ENCODE peak calls at places on chromosomes 5 and 9, in ten cellular contexts. W, S, T, Q, B, X, G, L, J and O are unnamed samples.
A peak's percentile ranks its signal among the peaks of the same experiment; 100 is the strongest.

GRCh38 chr5:172235827-172236749 is 42.1 kb downstream of the EFCAB9 start:
- DNase-seq in W (no peak), S (peak; percentile 32), T (no peak), Q (no peak), B (peak; percentile 4), X (no peak), G (peak; percentile 22), L (peak; percentile 22), J (no peak), O (no peak)

GRCh38 chr5:148846930-148847329 is 20.5 kb downstream of the ADRB2 start:
- DNase-seq in W (no peak), S (no peak), T (no peak), Q (no peak), B (no peak), X (no peak), G (no peak), L (peak; percentile 38), J (no peak), O (peak; percentile 64)

GRCh38 chr5:158484246-158484645 is 615.5 kb downstream of the EBF1 start:
- DNase-seq in W (no peak), S (no peak), T (no peak), Q (no peak), B (no peak), X (peak; percentile 75), G (peak; percentile 27), L (no peak), J (no peak), O (no peak)

GRCh38 chr9:20191239-20191840 is 402.5 kb upstream of the SLC24A2 start:
- DNase-seq in W (no peak), S (no peak), T (no peak), Q (no peak), B (no peak), X (no peak), G (no peak), L (no peak), J (no peak), O (no peak)

GRCh38 chr9:73090214-73090613 is 61.5 kb upstream of the ANXA1 start:
- DNase-seq in W (no peak), S (no peak), T (no peak), Q (no peak), B (no peak), X (no peak), G (no peak), L (no peak), J (no peak), O (peak; percentile 30)

GRCh38 chr5:112794410-112794809 is 56.7 kb downstream of the APC start:
- DNase-seq in W (no peak), S (no peak), T (no peak), Q (no peak), B (no peak), X (no peak), G (no peak), L (no peak), J (no peak), O (no peak)

GRCh38 chr9:100426532-100427365 is at the start of gene MSANTD3:
- DNase-seq in W (peak; percentile 68), S (peak; percentile 58), T (peak; percentile 61), Q (peak; percentile 71), B (peak; percentile 63), X (no peak), G (peak; percentile 94), L (peak; percentile 79), J (peak; percentile 79), O (peak; percentile 87)

GRCh38 chr5:33306758-33307157 is 134.0 kb upstream of the TARS1 start:
- DNase-seq in W (no peak), S (no peak), T (no peak), Q (no peak), B (no peak), X (no peak), G (no peak), L (peak; percentile 76), J (no peak), O (no peak)

GRCh38 chr5:63963080-63963735 is 963 bp upstream of the HTR1A start:
- DNase-seq in W (peak; percentile 75), S (peak; percentile 44), T (peak; percentile 61), Q (peak; percentile 56), B (peak; percentile 83), X (peak; percentile 5), G (peak; percentile 46), L (peak; percentile 58), J (no peak), O (peak; percentile 64)

GRCh38 chr9:91534374-91534773 is 110.7 kb upstream of the NFIL3 start:
- DNase-seq in W (no peak), S (no peak), T (no peak), Q (no peak), B (no peak), X (no peak), G (no peak), L (peak; percentile 78), J (no peak), O (peak; percentile 76)

GRCh38 chr5:159174511-159175168 is 34.7 kb downstream of the RNF145 start:
- DNase-seq in W (no peak), S (no peak), T (no peak), Q (no peak), B (peak; percentile 56), X (no peak), G (no peak), L (peak; percentile 63), J (no peak), O (no peak)

GRCh38 chr5:172860520-172861443 is 26.7 kb downstream of the ERGIC1 start:
- DNase-seq in W (no peak), S (no peak), T (no peak), Q (peak; percentile 97), B (peak; percentile 71), X (no peak), G (no peak), L (peak; percentile 61), J (no peak), O (peak; percentile 70)

GRCh38 chr5:35046754-35047153 is 995 bp downstream of the AGXT2 start:
- DNase-seq in W (no peak), S (no peak), T (no peak), Q (no peak), B (peak; percentile 91), X (peak; percentile 94), G (no peak), L (peak; percentile 96), J (no peak), O (peak; percentile 35)

GRCh38 chr5:109529520-109529919 is 119.7 kb upstream of the PJA2 start:
- DNase-seq in W (no peak), S (no peak), T (no peak), Q (peak; percentile 47), B (peak; percentile 72), X (no peak), G (no peak), L (peak; percentile 66), J (no peak), O (peak; percentile 58)

GRCh38 chr5:963673-964531 is 44.7 kb upstream of the NKD2 start:
- DNase-seq in W (peak; percentile 80), S (no peak), T (no peak), Q (no peak), B (peak; percentile 98), X (peak; percentile 76), G (peak; percentile 80), L (peak; percentile 52), J (no peak), O (no peak)

GRCh38 chr5:59483971-59484472 is 409.5 kb downstream of the PDE4D start:
- DNase-seq in W (no peak), S (no peak), T (no peak), Q (no peak), B (peak; percentile 18), X (no peak), G (peak; percentile 26), L (peak; percentile 87), J (no peak), O (peak; percentile 60)

GRCh38 chr5:148179234-148179824 is 11.0 kb downstream of the SPINK14 start:
- DNase-seq in W (peak; percentile 65), S (peak; percentile 18), T (no peak), Q (no peak), B (peak; percentile 82), X (peak; percentile 57), G (peak; percentile 12), L (peak; percentile 56), J (peak; percentile 13), O (peak; percentile 74)

GRCh38 chr5:143737073-143737472 is 74.9 kb upstream of the HMHB1 start:
- DNase-seq in W (no peak), S (no peak), T (no peak), Q (no peak), B (no peak), X (no peak), G (no peak), L (no peak), J (no peak), O (no peak)

DNA sequence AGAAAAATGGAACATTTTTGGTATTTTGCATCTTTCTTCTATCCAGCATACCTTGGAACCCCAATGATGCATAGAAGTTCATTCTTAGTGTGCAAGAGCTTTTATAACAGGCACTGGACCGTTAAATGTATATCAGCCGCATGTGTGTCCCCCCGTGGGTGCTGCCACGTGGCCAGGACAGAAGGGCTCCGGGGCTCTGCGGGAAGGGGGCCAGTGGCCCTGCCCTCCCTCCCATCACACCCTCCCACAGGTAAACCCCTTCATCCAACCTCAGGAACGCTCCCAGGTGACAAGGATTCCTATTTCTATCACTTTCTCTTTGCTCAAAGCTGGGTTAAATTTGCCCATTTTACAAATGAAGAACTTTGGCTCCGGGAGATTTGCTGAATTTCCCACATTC is 393.4 kb upstream of the IRX4 start:
- DNase-seq in W (no peak), S (no peak), T (no peak), Q (no peak), B (no peak), X (no peak), G (no peak), L (no peak), J (no peak), O (no peak)
- TF ChIP-seq CTCF in W (no peak), S (no peak), T (no peak), Q (no peak), B (no peak), X (no peak), G (no peak), L (no peak), J (no peak), O (no peak)

GRCh38 chr9:4939118-4939561 is 45.9 kb upstream of the JAK2 start:
- DNase-seq in W (peak; percentile 89), S (no peak), T (no peak), Q (no peak), B (no peak), X (no peak), G (no peak), L (no peak), J (peak; percentile 67), O (no peak)
- TF ChIP-seq CTCF in W (no peak), S (no peak), T (no peak), Q (no peak), B (no peak), X (no peak), G (no peak), L (no peak), J (no peak), O (no peak)

GRCh38 chr9:138103111-138103823 is 225.7 kb downstream of the CACNA1B start:
- DNase-seq in W (no peak), S (no peak), T (no peak), Q (no peak), B (no peak), X (no peak), G (peak; percentile 17), L (no peak), J (no peak), O (no peak)
- TF ChIP-seq CTCF in W (no peak), S (no peak), T (no peak), Q (no peak), B (no peak), X (no peak), G (no peak), L (no peak), J (no peak), O (no peak)

DNA sequence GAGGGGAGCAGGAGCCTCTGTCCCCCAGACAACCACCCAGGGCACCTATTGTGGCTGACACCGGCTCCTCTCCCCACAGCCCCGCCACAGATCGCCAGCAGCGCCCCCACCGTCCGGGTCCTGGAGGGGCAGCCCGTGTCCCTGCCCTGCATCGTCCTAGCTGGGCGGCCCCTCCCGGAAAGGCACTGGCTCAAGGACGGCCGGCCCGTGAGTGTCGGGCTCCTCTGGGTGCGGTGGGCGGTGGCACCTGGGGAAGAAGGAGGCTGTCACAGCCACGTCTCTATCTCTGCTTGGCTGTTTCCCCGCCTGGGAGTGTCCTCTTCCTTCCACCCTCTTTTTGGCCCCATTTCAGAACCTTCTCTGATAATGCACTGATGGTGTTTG is 55.1 kb downstream of the HMCN2 start:
- DNase-seq in W (no peak), S (peak; percentile 43), T (no peak), Q (no peak), B (no peak), X (no peak), G (peak; percentile 40), L (no peak), J (no peak), O (no peak)
- TF ChIP-seq CTCF in W (peak; percentile 8), S (no peak), T (no peak), Q (no peak), B (no peak), X (no peak), G (no peak), L (no peak), J (peak; percentile 18), O (peak; percentile 13)